ENCODE peak calls at places on chromosome 3, in six cellular contexts. One of them, this sample, is unnamed.

GRCh38 chr3:179069762-179070390 is 1.7 kb downstream of the ZMAT3 start:
- DNase-seq in sigmoid colon: no peak
- DNase-seq in WERI-Rb-1: no peak
- DNase-seq in astrocyte of the cerebellum: no peak
- DNase-seq in tibial artery: no peak
- DNase-seq in psoas muscle: no peak
- DNase-seq in this sample: no peak

GRCh38 chr3:191627064-191627463 is 166.1 kb downstream of the PYDC2 start:
- DNase-seq in sigmoid colon: no peak
- DNase-seq in WERI-Rb-1: no peak
- DNase-seq in astrocyte of the cerebellum: no peak
- DNase-seq in tibial artery: no peak
- DNase-seq in psoas muscle: no peak
- DNase-seq in this sample: no peak

GRCh38 chr3:90091557-90091956 is 984.1 kb downstream of the EPHA3 start:
- DNase-seq in sigmoid colon: peak; percentile 72
- DNase-seq in WERI-Rb-1: peak; percentile 45
- DNase-seq in astrocyte of the cerebellum: peak; percentile 12
- DNase-seq in tibial artery: no peak
- DNase-seq in psoas muscle: no peak
- DNase-seq in this sample: no peak

GRCh38 chr3:194344012-194344411 is 7.1 kb downstream of the CPN2 start:
- DNase-seq in sigmoid colon: peak; percentile 86
- DNase-seq in WERI-Rb-1: peak; percentile 47
- DNase-seq in astrocyte of the cerebellum: no peak
- DNase-seq in tibial artery: peak; percentile 72
- DNase-seq in psoas muscle: peak; percentile 71
- DNase-seq in this sample: no peak

GRCh38 chr3:51975857-51976549 is 1.1 kb downstream of the ABHD14A start:
- DNase-seq in sigmoid colon: peak; percentile 91
- DNase-seq in WERI-Rb-1: peak; percentile 87
- DNase-seq in astrocyte of the cerebellum: peak; percentile 73
- DNase-seq in tibial artery: peak; percentile 81
- DNase-seq in psoas muscle: peak; percentile 76
- DNase-seq in this sample: no peak

GRCh38 chr3:147701195-147701594 is 292.0 kb downstream of the ZIC1 start:
- DNase-seq in sigmoid colon: no peak
- DNase-seq in WERI-Rb-1: no peak
- DNase-seq in astrocyte of the cerebellum: no peak
- DNase-seq in tibial artery: no peak
- DNase-seq in psoas muscle: no peak
- DNase-seq in this sample: no peak

GRCh38 chr3:43707266-43707665 is 16.5 kb downstream of the ABHD5 start:
- DNase-seq in sigmoid colon: no peak
- DNase-seq in WERI-Rb-1: no peak
- DNase-seq in astrocyte of the cerebellum: no peak
- DNase-seq in tibial artery: no peak
- DNase-seq in psoas muscle: no peak
- DNase-seq in this sample: no peak

GRCh38 chr3:52326976-52327375 is 10.9 kb downstream of the DNAH1 start:
- DNase-seq in sigmoid colon: no peak
- DNase-seq in WERI-Rb-1: no peak
- DNase-seq in astrocyte of the cerebellum: no peak
- DNase-seq in tibial artery: no peak
- DNase-seq in psoas muscle: no peak
- DNase-seq in this sample: no peak

GRCh38 chr3:80285370-80285769 is 517.6 kb upstream of the ROBO1 start:
- DNase-seq in sigmoid colon: no peak
- DNase-seq in WERI-Rb-1: no peak
- DNase-seq in astrocyte of the cerebellum: peak; percentile 72
- DNase-seq in tibial artery: no peak
- DNase-seq in psoas muscle: no peak
- DNase-seq in this sample: no peak

GRCh38 chr3:171876651-171877272 is 33.6 kb downstream of the TMEM212 start:
- DNase-seq in sigmoid colon: no peak
- DNase-seq in WERI-Rb-1: no peak
- DNase-seq in astrocyte of the cerebellum: peak; percentile 98
- DNase-seq in tibial artery: no peak
- DNase-seq in psoas muscle: no peak
- DNase-seq in this sample: peak; percentile 91

GRCh38 chr3:97827741-97828471 is 6.1 kb downstream of the CRYBG3 start:
- DNase-seq in sigmoid colon: no peak
- DNase-seq in WERI-Rb-1: no peak
- DNase-seq in astrocyte of the cerebellum: no peak
- DNase-seq in tibial artery: no peak
- DNase-seq in psoas muscle: no peak
- DNase-seq in this sample: no peak

GRCh38 chr3:45008117-45008516 is 18.0 kb upstream of the CLEC3B start:
- DNase-seq in sigmoid colon: no peak
- DNase-seq in WERI-Rb-1: no peak
- DNase-seq in astrocyte of the cerebellum: no peak
- DNase-seq in tibial artery: no peak
- DNase-seq in psoas muscle: no peak
- DNase-seq in this sample: no peak

GRCh38 chr3:46701211-46701939 is at the start of gene TMIE:
- DNase-seq in sigmoid colon: no peak
- DNase-seq in WERI-Rb-1: no peak
- DNase-seq in astrocyte of the cerebellum: no peak
- DNase-seq in tibial artery: no peak
- DNase-seq in psoas muscle: peak; percentile 54
- DNase-seq in this sample: no peak

GRCh38 chr3:129009266-129009665 is 8.2 kb downstream of the EFCC1 start:
- DNase-seq in sigmoid colon: no peak
- DNase-seq in WERI-Rb-1: no peak
- DNase-seq in astrocyte of the cerebellum: no peak
- DNase-seq in tibial artery: no peak
- DNase-seq in psoas muscle: no peak
- DNase-seq in this sample: no peak

GRCh38 chr3:127006781-127007436 is 24.0 kb downstream of the PLXNA1 start:
- DNase-seq in sigmoid colon: no peak
- DNase-seq in WERI-Rb-1: no peak
- DNase-seq in astrocyte of the cerebellum: no peak
- DNase-seq in tibial artery: no peak
- DNase-seq in psoas muscle: no peak
- DNase-seq in this sample: no peak

GRCh38 chr3:61030469-61031035 is 220.7 kb downstream of the FHIT start:
- DNase-seq in sigmoid colon: no peak
- DNase-seq in WERI-Rb-1: no peak
- DNase-seq in astrocyte of the cerebellum: peak; percentile 16
- DNase-seq in tibial artery: no peak
- DNase-seq in psoas muscle: no peak
- DNase-seq in this sample: no peak

GRCh38 chr3:32837789-32838188 is 20.0 kb downstream of the TRIM71 start:
- DNase-seq in sigmoid colon: no peak
- DNase-seq in WERI-Rb-1: no peak
- DNase-seq in astrocyte of the cerebellum: no peak
- DNase-seq in tibial artery: no peak
- DNase-seq in psoas muscle: no peak
- DNase-seq in this sample: no peak

GRCh38 chr3:150739877-150740645 is 22.9 kb downstream of the SIAH2 start:
- DNase-seq in sigmoid colon: no peak
- DNase-seq in WERI-Rb-1: no peak
- DNase-seq in astrocyte of the cerebellum: no peak
- DNase-seq in tibial artery: no peak
- DNase-seq in psoas muscle: no peak
- DNase-seq in this sample: no peak

GRCh38 chr3:42505203-42505848 is 2.9 kb downstream of the VIPR1 start:
- DNase-seq in sigmoid colon: peak; percentile 47
- DNase-seq in WERI-Rb-1: peak; percentile 4
- DNase-seq in astrocyte of the cerebellum: no peak
- DNase-seq in tibial artery: peak; percentile 17
- DNase-seq in psoas muscle: no peak
- DNase-seq in this sample: no peak

GRCh38 chr3:61565569-61565968 is 4.2 kb downstream of the PTPRG start:
- DNase-seq in sigmoid colon: no peak
- DNase-seq in WERI-Rb-1: no peak
- DNase-seq in astrocyte of the cerebellum: no peak
- DNase-seq in tibial artery: no peak
- DNase-seq in psoas muscle: no peak
- DNase-seq in this sample: no peak

GRCh38 chr3:87900061-87900460 is 158.7 kb downstream of the CGGBP1 start:
- DNase-seq in sigmoid colon: no peak
- DNase-seq in WERI-Rb-1: no peak
- DNase-seq in astrocyte of the cerebellum: no peak
- DNase-seq in tibial artery: no peak
- DNase-seq in psoas muscle: no peak
- DNase-seq in this sample: no peak

GRCh38 chr3:62497156-62497555 is 123.8 kb upstream of the FEZF2 start:
- DNase-seq in sigmoid colon: no peak
- DNase-seq in WERI-Rb-1: no peak
- DNase-seq in astrocyte of the cerebellum: no peak
- DNase-seq in tibial artery: no peak
- DNase-seq in psoas muscle: no peak
- DNase-seq in this sample: no peak

GRCh38 chr3:38640661-38641441 is 8.6 kb downstream of the SCN5A start:
- DNase-seq in sigmoid colon: peak; percentile 46
- DNase-seq in WERI-Rb-1: peak; percentile 43
- DNase-seq in astrocyte of the cerebellum: no peak
- DNase-seq in tibial artery: peak; percentile 5
- DNase-seq in psoas muscle: no peak
- DNase-seq in this sample: no peak

GRCh38 chr3:47423548-47424145 is 42.8 kb downstream of the PTPN23 start:
- DNase-seq in sigmoid colon: no peak
- DNase-seq in WERI-Rb-1: no peak
- DNase-seq in astrocyte of the cerebellum: no peak
- DNase-seq in tibial artery: no peak
- DNase-seq in psoas muscle: no peak
- DNase-seq in this sample: no peak

GRCh38 chr3:94360982-94361381 is 298.1 kb downstream of the NSUN3 start:
- DNase-seq in sigmoid colon: peak; percentile 87
- DNase-seq in WERI-Rb-1: no peak
- DNase-seq in astrocyte of the cerebellum: peak; percentile 37
- DNase-seq in tibial artery: peak; percentile 62
- DNase-seq in psoas muscle: peak; percentile 31
- DNase-seq in this sample: no peak

GRCh38 chr3:62622553-62623174 is 249.3 kb upstream of the FEZF2 start:
- DNase-seq in sigmoid colon: no peak
- DNase-seq in WERI-Rb-1: peak; percentile 8
- DNase-seq in astrocyte of the cerebellum: peak; percentile 61
- DNase-seq in tibial artery: no peak
- DNase-seq in psoas muscle: no peak
- DNase-seq in this sample: peak; percentile 44

GRCh38 chr3:124409650-124410275 is 320.5 kb upstream of the UMPS start:
- DNase-seq in sigmoid colon: no peak
- DNase-seq in WERI-Rb-1: no peak
- DNase-seq in astrocyte of the cerebellum: peak; percentile 26
- DNase-seq in tibial artery: no peak
- DNase-seq in psoas muscle: no peak
- DNase-seq in this sample: peak; percentile 25

DNA sequence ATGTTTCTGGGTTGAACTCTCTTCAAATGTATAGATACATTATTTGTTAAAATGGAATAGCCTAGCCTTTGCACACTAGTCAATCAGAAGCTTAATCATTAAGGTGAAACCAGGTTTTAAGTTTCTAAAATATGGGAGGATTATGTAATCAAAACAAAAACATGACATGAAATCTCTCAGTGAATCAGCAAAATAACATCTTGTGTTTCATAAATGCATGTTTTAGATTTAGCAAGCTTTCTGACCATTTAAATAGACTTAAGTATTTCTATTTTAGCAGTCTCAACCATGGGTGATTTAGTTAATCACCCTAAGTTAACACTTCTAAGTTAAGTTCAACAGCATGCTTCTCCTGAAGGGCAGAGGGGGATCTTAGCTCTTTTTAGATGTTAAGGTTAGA is 11.3 kb downstream of the GTF2E1 start:
- DNase-seq in sigmoid colon: no peak
- DNase-seq in WERI-Rb-1: no peak
- DNase-seq in astrocyte of the cerebellum: no peak
- DNase-seq in tibial artery: no peak
- DNase-seq in psoas muscle: no peak
- DNase-seq in this sample: no peak
- H3K4me3 ChIP-seq in sigmoid colon: no peak overlapping the region
- H3K4me3 ChIP-seq in WERI-Rb-1: no peak overlapping the region
- H3K4me3 ChIP-seq in astrocyte of the cerebellum: no peak overlapping the region
- H3K4me3 ChIP-seq in tibial artery: no peak overlapping the region
- H3K4me3 ChIP-seq in psoas muscle: no peak overlapping the region
- H3K4me3 ChIP-seq in this sample: no peak overlapping the region

GRCh38 chr3:75396316-75396802 is 267.8 kb upstream of the FRG2C start:
- DNase-seq in sigmoid colon: no peak
- DNase-seq in WERI-Rb-1: no peak
- DNase-seq in astrocyte of the cerebellum: no peak
- DNase-seq in tibial artery: no peak
- DNase-seq in psoas muscle: no peak
- DNase-seq in this sample: no peak
- H3K4me3 ChIP-seq in sigmoid colon: peak overlapping the region; percentile 38
- H3K4me3 ChIP-seq in WERI-Rb-1: no peak overlapping the region
- H3K4me3 ChIP-seq in astrocyte of the cerebellum: peak overlapping the region; percentile 14
- H3K4me3 ChIP-seq in tibial artery: peak overlapping the region; percentile 40
- H3K4me3 ChIP-seq in psoas muscle: peak overlapping the region; percentile 47
- H3K4me3 ChIP-seq in this sample: peak overlapping the region; percentile 20

DNA sequence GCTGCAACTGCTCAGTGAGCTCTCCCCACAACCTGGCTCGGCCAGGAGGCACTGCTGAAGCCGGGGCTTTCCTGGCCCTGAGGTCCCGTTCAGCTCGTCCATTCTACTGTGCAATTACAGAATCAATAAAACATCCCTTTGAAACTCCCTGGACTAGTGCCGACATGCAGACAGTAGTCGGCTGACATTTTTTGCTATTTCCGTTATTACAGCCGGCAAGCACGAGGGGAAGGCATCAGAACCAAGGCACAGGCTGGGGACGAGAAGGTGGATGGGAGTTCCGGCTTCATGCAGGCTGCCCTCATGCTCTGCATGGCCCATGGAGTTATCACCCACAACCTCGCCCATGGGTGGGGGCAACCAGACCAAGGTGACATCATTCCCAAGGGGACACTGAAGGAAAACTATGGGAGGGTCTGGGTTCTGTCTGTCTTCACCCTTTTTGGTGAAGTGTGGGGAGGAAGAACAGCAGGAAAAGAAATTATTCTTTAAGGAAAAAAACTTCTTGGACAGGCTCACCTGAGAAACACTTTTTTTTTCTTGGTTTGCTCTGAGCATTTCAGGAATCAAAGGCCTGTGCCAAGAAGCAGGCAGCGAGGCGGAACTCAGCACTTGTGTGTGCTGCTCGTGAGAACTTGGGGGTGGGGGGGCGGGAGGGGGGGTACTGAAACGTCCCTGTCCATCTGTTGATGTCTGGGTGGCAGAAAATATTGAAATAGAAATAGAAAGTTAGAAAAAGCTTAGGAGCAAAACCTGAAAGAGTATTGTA is 154.5 kb downstream of the FOXP1 start:
- DNase-seq in sigmoid colon: peak; percentile 68
- DNase-seq in WERI-Rb-1: no peak
- DNase-seq in astrocyte of the cerebellum: peak; percentile 36
- DNase-seq in tibial artery: peak; percentile 52
- DNase-seq in psoas muscle: no peak
- DNase-seq in this sample: no peak
- H3K4me3 ChIP-seq in sigmoid colon: peak overlapping the region; percentile 4
- H3K4me3 ChIP-seq in WERI-Rb-1: no peak overlapping the region
- H3K4me3 ChIP-seq in astrocyte of the cerebellum: no peak overlapping the region
- H3K4me3 ChIP-seq in tibial artery: no peak overlapping the region
- H3K4me3 ChIP-seq in psoas muscle: peak overlapping the region; percentile 12
- H3K4me3 ChIP-seq in this sample: no peak overlapping the region

DNA sequence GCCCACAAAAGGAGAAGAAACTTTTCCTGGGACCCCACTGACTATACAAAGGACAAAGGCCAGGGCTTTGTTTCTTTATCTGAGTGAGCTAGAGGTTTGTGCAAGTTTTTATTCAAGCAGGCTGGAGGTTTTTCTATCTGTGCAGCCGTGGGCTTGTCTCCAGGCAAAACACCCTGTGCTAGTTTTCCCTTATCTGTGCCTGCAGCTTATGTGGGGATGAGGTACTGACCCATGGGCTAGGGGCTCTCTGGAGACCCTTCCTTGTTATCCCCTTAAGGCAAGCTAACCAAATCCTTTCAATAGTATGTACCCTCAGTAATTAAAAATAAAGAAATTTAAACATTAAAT is 545.5 kb downstream of the ZPLD1 start:
- DNase-seq in sigmoid colon: no peak
- DNase-seq in WERI-Rb-1: no peak
- DNase-seq in astrocyte of the cerebellum: no peak
- DNase-seq in tibial artery: no peak
- DNase-seq in psoas muscle: no peak
- DNase-seq in this sample: no peak
- H3K4me3 ChIP-seq in sigmoid colon: peak overlapping the region; percentile 4
- H3K4me3 ChIP-seq in WERI-Rb-1: no peak overlapping the region
- H3K4me3 ChIP-seq in astrocyte of the cerebellum: no peak overlapping the region
- H3K4me3 ChIP-seq in tibial artery: no peak overlapping the region
- H3K4me3 ChIP-seq in psoas muscle: no peak overlapping the region
- H3K4me3 ChIP-seq in this sample: no peak overlapping the region

This sample was measured in HFF-Myc.